ENCODE peak calls at places on chromosome 3, in seven cellular contexts. One of them, this sample, is unnamed.

GRCh38 chr3:171284308-171285075 is 175.7 kb downstream of the TNIK start:
- DNase-seq in GM23248: peak
- DNase-seq in neuronal stem cell: no peak
- DNase-seq in fibroblast of lung: peak
- DNase-seq in PC-9: peak
- DNase-seq in H9: no peak
- DNase-seq in H1: peak
- DNase-seq in this sample: peak

GRCh38 chr3:12316721-12317351 is 28.0 kb downstream of the PPARG start:
- DNase-seq in H1: no peak
- DNase-seq in fibroblast of lung: no peak
- DNase-seq in neuronal stem cell: no peak
- DNase-seq in GM23248: no peak
- DNase-seq in H9: no peak
- DNase-seq in PC-9: no peak
- DNase-seq in this sample: peak

GRCh38 chr3:98628317-98628716 is 34.9 kb upstream of the CPOX start:
- DNase-seq in PC-9: no peak
- DNase-seq in GM23248: no peak
- DNase-seq in neuronal stem cell: no peak
- DNase-seq in fibroblast of lung: no peak
- DNase-seq in H1: no peak
- DNase-seq in H9: no peak
- DNase-seq in this sample: no peak

GRCh38 chr3:33035596-33035995 is 61.4 kb downstream of the GLB1 start:
- DNase-seq in PC-9: no peak
- DNase-seq in neuronal stem cell: no peak
- DNase-seq in H9: no peak
- DNase-seq in H1: no peak
- DNase-seq in fibroblast of lung: peak
- DNase-seq in GM23248: peak
- DNase-seq in this sample: no peak

GRCh38 chr3:87370007-87370406 is 93.6 kb upstream of the POU1F1 start:
- DNase-seq in H1: no peak
- DNase-seq in neuronal stem cell: no peak
- DNase-seq in H9: no peak
- DNase-seq in fibroblast of lung: peak
- DNase-seq in GM23248: no peak
- DNase-seq in PC-9: no peak
- DNase-seq in this sample: no peak

GRCh38 chr3:113985526-113985925 is 37.7 kb downstream of the ZDHHC23 start:
- DNase-seq in PC-9: no peak
- DNase-seq in H9: no peak
- DNase-seq in fibroblast of lung: no peak
- DNase-seq in neuronal stem cell: no peak
- DNase-seq in GM23248: no peak
- DNase-seq in H1: no peak
- DNase-seq in this sample: no peak

GRCh38 chr3:29141197-29141911 is 139.5 kb upstream of the RBMS3 start:
- DNase-seq in PC-9: no peak
- DNase-seq in GM23248: peak
- DNase-seq in H9: no peak
- DNase-seq in H1: no peak
- DNase-seq in fibroblast of lung: peak
- DNase-seq in neuronal stem cell: no peak
- DNase-seq in this sample: no peak

GRCh38 chr3:28553175-28553574 is 204.6 kb upstream of the AZI2 start:
- DNase-seq in fibroblast of lung: no peak
- DNase-seq in H9: no peak
- DNase-seq in H1: no peak
- DNase-seq in PC-9: no peak
- DNase-seq in GM23248: no peak
- DNase-seq in neuronal stem cell: no peak
- DNase-seq in this sample: no peak

GRCh38 chr3:14899993-14900618 is 47.3 kb upstream of the NR2C2 start:
- DNase-seq in neuronal stem cell: no peak
- DNase-seq in H9: peak
- DNase-seq in GM23248: no peak
- DNase-seq in fibroblast of lung: no peak
- DNase-seq in H1: peak
- DNase-seq in PC-9: no peak
- DNase-seq in this sample: peak

GRCh38 chr3:184691397-184692131 is 20.3 kb downstream of the MAGEF1 start:
- DNase-seq in PC-9: no peak
- DNase-seq in H9: no peak
- DNase-seq in fibroblast of lung: peak
- DNase-seq in neuronal stem cell: no peak
- DNase-seq in GM23248: peak
- DNase-seq in H1: no peak
- DNase-seq in this sample: peak

GRCh38 chr3:11238880-11239279 is 33.3 kb upstream of the ATG7 start:
- DNase-seq in fibroblast of lung: peak
- DNase-seq in H1: no peak
- DNase-seq in PC-9: no peak
- DNase-seq in H9: no peak
- DNase-seq in neuronal stem cell: no peak
- DNase-seq in GM23248: peak
- DNase-seq in this sample: no peak

GRCh38 chr3:142913432-142913831 is 24.5 kb upstream of the PCOLCE2 start:
- DNase-seq in H1: no peak
- DNase-seq in GM23248: no peak
- DNase-seq in H9: no peak
- DNase-seq in PC-9: no peak
- DNase-seq in fibroblast of lung: no peak
- DNase-seq in neuronal stem cell: no peak
- DNase-seq in this sample: no peak

GRCh38 chr3:47380026-47380600 is 708 bp upstream of the PTPN23 start:
- DNase-seq in fibroblast of lung: no peak
- DNase-seq in neuronal stem cell: no peak
- DNase-seq in GM23248: no peak
- DNase-seq in PC-9: no peak
- DNase-seq in H1: no peak
- DNase-seq in H9: no peak
- DNase-seq in this sample: no peak

GRCh38 chr3:99365979-99366378 is 272.4 kb upstream of the COL8A1 start:
- DNase-seq in PC-9: no peak
- DNase-seq in H9: no peak
- DNase-seq in neuronal stem cell: no peak
- DNase-seq in fibroblast of lung: peak
- DNase-seq in GM23248: no peak
- DNase-seq in H1: no peak
- DNase-seq in this sample: no peak

GRCh38 chr3:40179016-40179415 is 130.5 kb upstream of the EIF1B start:
- DNase-seq in neuronal stem cell: peak
- DNase-seq in H9: peak
- DNase-seq in GM23248: peak
- DNase-seq in PC-9: peak
- DNase-seq in H1: no peak
- DNase-seq in fibroblast of lung: peak
- DNase-seq in this sample: peak

GRCh38 chr3:55792010-55792409 is 304.9 kb upstream of the WNT5A start:
- DNase-seq in H9: no peak
- DNase-seq in GM23248: no peak
- DNase-seq in H1: no peak
- DNase-seq in neuronal stem cell: no peak
- DNase-seq in fibroblast of lung: no peak
- DNase-seq in PC-9: no peak
- DNase-seq in this sample: no peak

GRCh38 chr3:179450901-179451334 is 352 bp downstream of the GNB4 start:
- DNase-seq in H9: no peak
- DNase-seq in H1: no peak
- DNase-seq in GM23248: peak
- DNase-seq in PC-9: no peak
- DNase-seq in neuronal stem cell: no peak
- DNase-seq in fibroblast of lung: peak
- DNase-seq in this sample: peak

GRCh38 chr3:47404955-47405790 is 24.4 kb downstream of the PTPN23 start:
- DNase-seq in fibroblast of lung: peak
- DNase-seq in GM23248: peak
- DNase-seq in H9: no peak
- DNase-seq in PC-9: peak
- DNase-seq in neuronal stem cell: no peak
- DNase-seq in H1: no peak
- DNase-seq in this sample: no peak

DNA sequence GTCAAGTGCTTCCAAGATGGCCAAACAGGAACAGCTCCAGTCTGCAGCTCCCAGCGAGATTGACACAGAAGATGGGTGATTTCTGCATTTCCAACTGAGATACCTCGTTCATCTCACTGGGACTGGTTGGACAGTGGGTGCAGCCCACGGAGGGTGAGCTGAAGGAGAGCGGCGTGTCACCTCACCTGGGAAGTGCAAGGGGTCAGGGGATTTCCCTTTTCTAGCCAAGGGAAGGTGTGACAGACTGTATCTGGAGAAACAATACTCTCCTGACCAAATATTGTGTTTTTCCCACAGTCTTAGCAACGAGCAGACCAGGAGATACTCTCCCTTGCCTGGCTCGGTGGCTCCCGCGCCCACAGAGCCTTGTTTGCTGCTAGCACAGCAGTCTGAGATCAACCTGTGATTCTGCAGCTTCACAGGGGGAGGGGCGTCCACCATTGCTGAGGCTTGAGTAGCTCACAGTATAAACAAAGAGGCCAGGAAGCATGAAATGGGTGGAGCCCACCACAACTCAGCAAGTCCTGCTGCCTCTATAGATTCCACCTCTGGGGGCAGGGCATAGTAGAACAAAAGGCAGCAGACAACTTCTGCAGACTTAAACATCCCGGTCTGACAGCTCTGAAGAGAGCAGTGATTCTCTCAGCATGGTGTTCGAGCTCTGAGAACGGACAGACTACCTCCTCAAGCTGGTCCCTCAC is 293.5 kb upstream of the SUCLG2 start:
- DNase-seq in neuronal stem cell: peak
- DNase-seq in PC-9: peak
- DNase-seq in H1: peak
- DNase-seq in H9: peak
- DNase-seq in GM23248: no peak
- DNase-seq in fibroblast of lung: no peak
- DNase-seq in this sample: peak
- H3K4me2 ChIP-seq in neuronal stem cell: no peak
- H3K4me2 ChIP-seq in PC-9: peak
- H3K4me2 ChIP-seq in H1: peak
- H3K4me2 ChIP-seq in H9: no peak
- H3K4me2 ChIP-seq in GM23248: no peak
- H3K4me2 ChIP-seq in fibroblast of lung: no peak
- H3K4me2 ChIP-seq in this sample: peak

DNA sequence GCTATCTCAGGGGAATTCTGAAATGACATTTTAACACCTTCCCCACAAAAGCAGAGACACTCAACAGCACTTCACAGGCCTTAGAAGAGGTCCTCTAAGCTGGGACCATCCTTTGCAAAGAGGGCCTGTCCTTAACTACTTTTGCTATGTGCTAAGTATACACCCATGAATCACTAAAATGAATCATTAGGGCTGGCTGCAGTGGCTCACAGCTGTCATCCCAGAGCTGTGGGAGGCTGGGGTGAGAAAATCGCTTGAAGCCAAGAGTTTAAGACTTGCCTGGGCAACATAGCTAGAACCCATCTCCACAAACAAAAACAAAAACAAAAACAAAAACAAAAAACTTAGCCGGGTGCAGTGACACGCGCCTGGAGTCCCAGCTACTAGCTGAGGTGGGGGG is 53.9 kb upstream of the MELTF start:
- DNase-seq in H9: no peak
- DNase-seq in PC-9: no peak
- DNase-seq in GM23248: peak
- DNase-seq in H1: no peak
- DNase-seq in fibroblast of lung: peak
- DNase-seq in neuronal stem cell: no peak
- DNase-seq in this sample: peak
- H3K4me2 ChIP-seq in H9: no peak
- H3K4me2 ChIP-seq in PC-9: no peak
- H3K4me2 ChIP-seq in GM23248: peak
- H3K4me2 ChIP-seq in H1: no peak
- H3K4me2 ChIP-seq in fibroblast of lung: peak
- H3K4me2 ChIP-seq in neuronal stem cell: no peak
- H3K4me2 ChIP-seq in this sample: no peak

DNA sequence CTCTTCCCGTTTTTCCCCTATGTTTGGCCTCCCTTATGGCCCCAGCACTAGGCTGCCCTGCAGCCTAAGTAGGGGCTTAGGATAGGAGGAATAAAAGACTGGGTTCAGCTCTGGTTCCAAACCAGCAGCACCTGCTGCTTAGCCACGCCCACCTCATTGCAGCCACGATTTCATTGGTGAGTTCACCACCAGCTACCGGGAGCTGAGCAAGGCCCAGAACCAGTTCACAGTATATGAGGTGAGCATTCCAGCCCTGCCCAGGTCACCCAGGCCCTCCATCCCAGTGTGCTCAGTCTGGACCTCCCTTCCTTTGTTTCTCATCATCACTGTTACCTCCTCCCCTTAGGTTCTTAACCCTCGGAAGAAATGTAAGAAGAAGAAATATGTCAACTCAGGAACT is 11.5 kb downstream of the CPNE9 start:
- DNase-seq in neuronal stem cell: no peak
- DNase-seq in fibroblast of lung: no peak
- DNase-seq in H9: peak
- DNase-seq in GM23248: no peak
- DNase-seq in H1: no peak
- DNase-seq in PC-9: no peak
- DNase-seq in this sample: peak
- H3K4me2 ChIP-seq in neuronal stem cell: no peak
- H3K4me2 ChIP-seq in fibroblast of lung: no peak
- H3K4me2 ChIP-seq in H9: no peak
- H3K4me2 ChIP-seq in GM23248: no peak
- H3K4me2 ChIP-seq in H1: no peak
- H3K4me2 ChIP-seq in PC-9: no peak
- H3K4me2 ChIP-seq in this sample: no peak

DNA sequence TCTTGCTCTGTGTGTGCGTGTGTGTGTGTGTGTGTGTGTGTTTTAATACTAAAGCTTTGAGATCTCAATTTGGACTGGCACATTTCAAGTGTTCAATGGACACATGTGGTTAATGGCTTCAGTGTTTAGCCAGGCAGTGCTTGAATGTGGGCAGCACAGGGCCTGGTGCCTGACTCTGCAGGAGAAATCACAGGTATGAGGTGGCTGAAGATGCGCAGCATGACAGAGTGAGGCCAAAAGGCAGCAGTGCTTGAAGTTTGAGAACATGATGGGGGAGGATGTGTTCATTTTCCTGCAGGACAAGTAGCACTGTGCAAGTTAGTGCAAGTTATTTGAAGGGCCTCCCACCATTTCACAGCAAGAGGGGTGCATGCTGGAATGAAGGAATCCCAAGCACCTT is 620.5 kb upstream of the TBL1XR1 start:
- DNase-seq in H9: no peak
- DNase-seq in GM23248: no peak
- DNase-seq in PC-9: no peak
- DNase-seq in fibroblast of lung: no peak
- DNase-seq in H1: no peak
- DNase-seq in neuronal stem cell: no peak
- DNase-seq in this sample: no peak
- H3K4me2 ChIP-seq in H9: no peak
- H3K4me2 ChIP-seq in GM23248: no peak
- H3K4me2 ChIP-seq in PC-9: no peak
- H3K4me2 ChIP-seq in fibroblast of lung: no peak
- H3K4me2 ChIP-seq in H1: no peak
- H3K4me2 ChIP-seq in neuronal stem cell: no peak
- H3K4me2 ChIP-seq in this sample: no peak

This sample was measured in hepatocyte.